ENCODE peak calls at places on chromosome 12, in seven cellular contexts. One of them, this sample, is unnamed.

GRCh38 chr12:45284096-45284901 is 68.4 kb downstream of the ANO6 start:
- DNase-seq in cardiac muscle cell: peak
- DNase-seq in transverse colon: no peak
- DNase-seq in esophagus squamous epithelium: no peak
- DNase-seq in left ventricle myocardium inferior: no peak
- DNase-seq in endothelial cell of umbilical vein: peak
- DNase-seq in ovary: no peak
- DNase-seq in this sample: no peak

GRCh38 chr12:21296751-21297406 is 37.8 kb downstream of the SLCO1A2 start:
- DNase-seq in cardiac muscle cell: peak
- DNase-seq in transverse colon: no peak
- DNase-seq in esophagus squamous epithelium: no peak
- DNase-seq in left ventricle myocardium inferior: no peak
- DNase-seq in endothelial cell of umbilical vein: peak
- DNase-seq in ovary: no peak
- DNase-seq in this sample: no peak

GRCh38 chr12:32116897-32117296 is 10.2 kb downstream of the BICD1 start:
- DNase-seq in cardiac muscle cell: no peak
- DNase-seq in transverse colon: no peak
- DNase-seq in esophagus squamous epithelium: no peak
- DNase-seq in left ventricle myocardium inferior: no peak
- DNase-seq in endothelial cell of umbilical vein: no peak
- DNase-seq in ovary: no peak
- DNase-seq in this sample: no peak

GRCh38 chr12:108722992-108723766 is 8.1 kb downstream of the CORO1C start:
- DNase-seq in cardiac muscle cell: no peak
- DNase-seq in transverse colon: no peak
- DNase-seq in esophagus squamous epithelium: no peak
- DNase-seq in left ventricle myocardium inferior: no peak
- DNase-seq in endothelial cell of umbilical vein: peak
- DNase-seq in ovary: no peak
- DNase-seq in this sample: no peak

GRCh38 chr12:78787576-78787975 is 77.0 kb upstream of the SYT1 start:
- DNase-seq in cardiac muscle cell: no peak
- DNase-seq in transverse colon: no peak
- DNase-seq in esophagus squamous epithelium: no peak
- DNase-seq in left ventricle myocardium inferior: no peak
- DNase-seq in endothelial cell of umbilical vein: no peak
- DNase-seq in ovary: no peak
- DNase-seq in this sample: no peak

GRCh38 chr12:113425960-113426453 is 3.8 kb downstream of the SDSL start:
- DNase-seq in cardiac muscle cell: no peak
- DNase-seq in transverse colon: no peak
- DNase-seq in esophagus squamous epithelium: no peak
- DNase-seq in left ventricle myocardium inferior: no peak
- DNase-seq in endothelial cell of umbilical vein: no peak
- DNase-seq in ovary: no peak
- DNase-seq in this sample: no peak

GRCh38 chr12:69096669-69097364 is 142.6 kb upstream of the CPSF6 start:
- DNase-seq in cardiac muscle cell: no peak
- DNase-seq in transverse colon: no peak
- DNase-seq in esophagus squamous epithelium: no peak
- DNase-seq in left ventricle myocardium inferior: no peak
- DNase-seq in endothelial cell of umbilical vein: peak
- DNase-seq in ovary: no peak
- DNase-seq in this sample: no peak

GRCh38 chr12:57621497-57622292 is 10.5 kb downstream of the ARHGEF25 start:
- DNase-seq in cardiac muscle cell: peak
- DNase-seq in transverse colon: peak
- DNase-seq in esophagus squamous epithelium: no peak
- DNase-seq in left ventricle myocardium inferior: peak
- DNase-seq in endothelial cell of umbilical vein: peak
- DNase-seq in ovary: peak
- DNase-seq in this sample: peak

GRCh38 chr12:12885060-12885792 is 6.1 kb upstream of the GPRC5A start:
- DNase-seq in cardiac muscle cell: peak
- DNase-seq in transverse colon: no peak
- DNase-seq in esophagus squamous epithelium: no peak
- DNase-seq in left ventricle myocardium inferior: no peak
- DNase-seq in endothelial cell of umbilical vein: no peak
- DNase-seq in ovary: no peak
- DNase-seq in this sample: no peak

GRCh38 chr12:71469235-71469873 is 29.8 kb downstream of the LGR5 start:
- DNase-seq in cardiac muscle cell: no peak
- DNase-seq in transverse colon: no peak
- DNase-seq in esophagus squamous epithelium: no peak
- DNase-seq in left ventricle myocardium inferior: no peak
- DNase-seq in endothelial cell of umbilical vein: no peak
- DNase-seq in ovary: no peak
- DNase-seq in this sample: no peak

GRCh38 chr12:24393105-24393504 is 443.6 kb upstream of the SOX5 start:
- DNase-seq in cardiac muscle cell: no peak
- DNase-seq in transverse colon: no peak
- DNase-seq in esophagus squamous epithelium: no peak
- DNase-seq in left ventricle myocardium inferior: no peak
- DNase-seq in endothelial cell of umbilical vein: no peak
- DNase-seq in ovary: no peak
- DNase-seq in this sample: no peak

GRCh38 chr12:99390707-99391106 is 256.8 kb upstream of the GARIN6 start:
- DNase-seq in cardiac muscle cell: peak
- DNase-seq in transverse colon: no peak
- DNase-seq in esophagus squamous epithelium: no peak
- DNase-seq in left ventricle myocardium inferior: no peak
- DNase-seq in endothelial cell of umbilical vein: no peak
- DNase-seq in ovary: no peak
- DNase-seq in this sample: no peak

GRCh38 chr12:67069451-67070306 is 199.5 kb upstream of the CAND1 start:
- DNase-seq in cardiac muscle cell: peak
- DNase-seq in transverse colon: peak
- DNase-seq in esophagus squamous epithelium: no peak
- DNase-seq in left ventricle myocardium inferior: peak
- DNase-seq in endothelial cell of umbilical vein: no peak
- DNase-seq in ovary: peak
- DNase-seq in this sample: peak

GRCh38 chr12:4355843-4356327 is 23.6 kb downstream of the FGF23 start:
- DNase-seq in cardiac muscle cell: peak
- DNase-seq in transverse colon: peak
- DNase-seq in esophagus squamous epithelium: no peak
- DNase-seq in left ventricle myocardium inferior: no peak
- DNase-seq in endothelial cell of umbilical vein: peak
- DNase-seq in ovary: no peak
- DNase-seq in this sample: peak

GRCh38 chr12:53381739-53382630 is 2.0 kb downstream of the SP1 start:
- DNase-seq in cardiac muscle cell: peak
- DNase-seq in transverse colon: peak
- DNase-seq in esophagus squamous epithelium: no peak
- DNase-seq in left ventricle myocardium inferior: peak
- DNase-seq in endothelial cell of umbilical vein: peak
- DNase-seq in ovary: no peak
- DNase-seq in this sample: peak

GRCh38 chr12:89682284-89682683 is 26.4 kb downstream of the ATP2B1 start:
- DNase-seq in cardiac muscle cell: no peak
- DNase-seq in transverse colon: no peak
- DNase-seq in esophagus squamous epithelium: no peak
- DNase-seq in left ventricle myocardium inferior: no peak
- DNase-seq in endothelial cell of umbilical vein: no peak
- DNase-seq in ovary: no peak
- DNase-seq in this sample: no peak
- TF ChIP-seq CTCF in cardiac muscle cell: no peak
- TF ChIP-seq CTCF in transverse colon: no peak
- TF ChIP-seq CTCF in esophagus squamous epithelium: no peak
- TF ChIP-seq CTCF in left ventricle myocardium inferior: no peak
- TF ChIP-seq CTCF in endothelial cell of umbilical vein: no peak
- TF ChIP-seq CTCF in ovary: no peak
- TF ChIP-seq CTCF in this sample: no peak

DNA sequence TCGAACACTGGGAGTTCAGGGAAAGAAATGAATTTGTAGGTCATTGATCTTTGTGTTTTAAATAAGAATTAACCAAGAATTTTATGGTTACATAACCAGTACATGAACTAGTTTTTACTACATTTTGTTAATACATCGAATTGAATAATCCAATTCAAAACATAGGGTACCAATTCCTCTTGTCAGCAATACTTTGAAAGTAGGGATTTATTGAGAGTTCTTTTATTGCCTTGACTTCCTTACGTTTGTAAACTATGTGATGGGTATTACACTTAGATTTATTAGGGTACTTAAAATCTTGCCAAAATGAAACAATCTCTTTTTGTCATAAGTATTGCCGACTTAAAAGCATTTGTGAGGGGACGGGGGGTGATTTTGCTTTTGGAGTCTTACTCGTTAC is 22.3 kb downstream of the SOCS2 start:
- DNase-seq in cardiac muscle cell: no peak
- DNase-seq in transverse colon: no peak
- DNase-seq in esophagus squamous epithelium: no peak
- DNase-seq in left ventricle myocardium inferior: no peak
- DNase-seq in endothelial cell of umbilical vein: no peak
- DNase-seq in ovary: no peak
- DNase-seq in this sample: no peak
- H3K27ac ChIP-seq in cardiac muscle cell: no peak
- H3K27ac ChIP-seq in transverse colon: no peak
- H3K27ac ChIP-seq in esophagus squamous epithelium: peak
- H3K27ac ChIP-seq in left ventricle myocardium inferior: peak
- H3K27ac ChIP-seq in endothelial cell of umbilical vein: no peak
- H3K27ac ChIP-seq in ovary: peak
- H3K27ac ChIP-seq in this sample: no peak

GRCh38 chr12:107375231-107375630 is 281.9 kb upstream of the CRY1 start:
- DNase-seq in cardiac muscle cell: no peak
- DNase-seq in transverse colon: no peak
- DNase-seq in esophagus squamous epithelium: no peak
- DNase-seq in left ventricle myocardium inferior: no peak
- DNase-seq in endothelial cell of umbilical vein: no peak
- DNase-seq in ovary: no peak
- DNase-seq in this sample: no peak

GRCh38 chr12:107373238-107373809 is 280.0 kb upstream of the CRY1 start:
- DNase-seq in cardiac muscle cell: no peak
- DNase-seq in transverse colon: no peak
- DNase-seq in esophagus squamous epithelium: no peak
- DNase-seq in left ventricle myocardium inferior: no peak
- DNase-seq in endothelial cell of umbilical vein: no peak
- DNase-seq in ovary: no peak
- DNase-seq in this sample: no peak

GRCh38 chr12:107369679-107370078 is 276.3 kb upstream of the CRY1 start:
- DNase-seq in cardiac muscle cell: no peak
- DNase-seq in transverse colon: no peak
- DNase-seq in esophagus squamous epithelium: no peak
- DNase-seq in left ventricle myocardium inferior: no peak
- DNase-seq in endothelial cell of umbilical vein: no peak
- DNase-seq in ovary: no peak
- DNase-seq in this sample: no peak

GRCh38 chr12:107374136-107374535 is 280.8 kb upstream of the CRY1 start:
- DNase-seq in cardiac muscle cell: no peak
- DNase-seq in transverse colon: no peak
- DNase-seq in esophagus squamous epithelium: no peak
- DNase-seq in left ventricle myocardium inferior: no peak
- DNase-seq in endothelial cell of umbilical vein: no peak
- DNase-seq in ovary: no peak
- DNase-seq in this sample: no peak

DNA sequence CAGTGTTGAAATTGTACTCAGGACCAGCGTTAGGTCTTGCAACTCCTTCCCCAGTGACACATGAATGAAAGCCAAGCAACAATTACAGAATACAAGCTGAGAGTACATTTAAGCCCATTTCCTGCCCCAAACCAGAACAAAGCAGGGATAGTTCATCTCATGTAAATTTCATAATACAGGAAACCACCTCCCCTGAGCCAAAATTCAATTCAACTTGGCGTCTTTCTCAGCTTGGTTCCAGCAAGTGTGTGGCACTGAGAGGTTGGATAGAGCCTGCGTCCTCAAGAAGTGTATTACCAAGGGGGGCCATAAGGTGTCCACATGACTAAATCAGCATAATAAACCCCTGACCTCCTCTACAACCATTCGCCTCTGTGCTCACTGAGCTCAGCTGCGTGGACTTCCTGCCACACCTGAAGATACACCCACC is 278.9 kb upstream of the CRY1 start:
- DNase-seq in cardiac muscle cell: no peak
- DNase-seq in transverse colon: no peak
- DNase-seq in esophagus squamous epithelium: no peak
- DNase-seq in left ventricle myocardium inferior: no peak
- DNase-seq in endothelial cell of umbilical vein: no peak
- DNase-seq in ovary: no peak
- DNase-seq in this sample: no peak
- TF ChIP-seq CTCF in cardiac muscle cell: no peak
- TF ChIP-seq CTCF in transverse colon: no peak
- TF ChIP-seq CTCF in esophagus squamous epithelium: no peak
- TF ChIP-seq CTCF in left ventricle myocardium inferior: no peak
- TF ChIP-seq CTCF in endothelial cell of umbilical vein: no peak
- TF ChIP-seq CTCF in ovary: no peak
- TF ChIP-seq CTCF in this sample: no peak

DNA sequence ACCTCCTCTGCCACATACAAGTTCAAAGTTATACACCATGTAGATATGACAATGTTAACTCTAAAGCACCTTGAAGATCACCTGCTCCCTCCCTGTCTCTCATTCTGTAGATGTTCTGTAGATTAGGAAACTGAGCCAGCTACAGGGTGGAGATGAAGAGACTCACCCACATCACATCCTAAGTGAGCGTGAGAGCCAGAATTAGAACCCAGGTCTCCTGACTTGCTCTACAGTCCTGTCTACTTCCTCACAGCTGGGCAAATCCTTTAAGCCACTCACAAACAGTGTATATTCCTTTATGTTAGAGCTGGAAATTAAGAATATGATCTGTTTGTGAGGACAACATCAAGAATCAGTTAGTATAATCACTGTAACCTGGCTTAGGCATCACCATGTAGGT is 1.8 kb downstream of the APPL2 start:
- DNase-seq in cardiac muscle cell: no peak
- DNase-seq in transverse colon: no peak
- DNase-seq in esophagus squamous epithelium: no peak
- DNase-seq in left ventricle myocardium inferior: no peak
- DNase-seq in endothelial cell of umbilical vein: peak
- DNase-seq in ovary: no peak
- DNase-seq in this sample: no peak
- H3K27ac ChIP-seq in cardiac muscle cell: no peak
- H3K27ac ChIP-seq in transverse colon: peak
- H3K27ac ChIP-seq in esophagus squamous epithelium: peak
- H3K27ac ChIP-seq in left ventricle myocardium inferior: peak
- H3K27ac ChIP-seq in endothelial cell of umbilical vein: peak
- H3K27ac ChIP-seq in ovary: no peak
- H3K27ac ChIP-seq in this sample: peak

This sample was measured in colonic mucosa.